ENCODE peak calls at places on chromosomes 4 and X, in nine cellular contexts. E is cardiac septum; A is GM13976; O is fibroblast of mammary gland; D is T-helper 2 cell treated with Interferon-gamma antibody and Interleukin-4, amounts not matched to agents 5 μg/mL and 100 μg/mL, for 36 hours; B is NCI-H1436; G is lung; Y is NCI-H1092; X is T-helper 17 cell. K is an unnamed sample.

GRCh38 chr4:41409095-41409494 is 128.9 kb upstream of the LIMCH1 start:
- DNase-seq in E (no peak), A (no peak), O (no peak), D (no peak), B (no peak), G (no peak), Y (no peak), X (no peak), K (no peak)

GRCh38 chr4:117793786-117794369 is 240.4 kb upstream of the NDST3 start:
- DNase-seq in E (no peak), A (no peak), O (no peak), D (no peak), B (no peak), G (no peak), Y (no peak), X (no peak), K (no peak)

GRCh38 chr4:161249779-161250440 is 913.9 kb downstream of the FSTL5 start:
- DNase-seq in E (no peak), A (no peak), O (no peak), D (no peak), B (no peak), G (no peak), Y (no peak), X (no peak), K (no peak)

GRCh38 chrX:10099411-10099810 is 57.4 kb upstream of the CLCN4 start:
- DNase-seq in E (no peak), A (no peak), O (no peak), D (no peak), B (no peak), G (no peak), Y (no peak), X (no peak), K (no peak)

GRCh38 chr4:174401471-174402130 is 117.9 kb downstream of the CEP44 start:
- DNase-seq in E (no peak), A (no peak), O (no peak), D (no peak), B (no peak), G (no peak), Y (no peak), X (no peak), K (peak; percentile 93)

GRCh38 chrX:109384569-109385174 is 97.2 kb downstream of the GUCY2F start:
- DNase-seq in E (no peak), A (no peak), O (peak; percentile 37), D (no peak), B (no peak), G (no peak), Y (no peak), X (no peak), K (peak; percentile 13)

GRCh38 chr4:163614866-163615265 is 120.4 kb downstream of the TMA16 start:
- DNase-seq in E (no peak), A (no peak), O (no peak), D (no peak), B (no peak), G (no peak), Y (no peak), X (no peak), K (no peak)

GRCh38 chr4:57443308-57444243 is 333.4 kb upstream of the IGFBP7 start:
- DNase-seq in E (no peak), A (no peak), O (no peak), D (no peak), B (no peak), G (peak; percentile 32), Y (peak; percentile 95), X (no peak), K (no peak)

GRCh38 chr4:6369035-6369434 is 99.4 kb downstream of the WFS1 start:
- DNase-seq in E (no peak), A (no peak), O (no peak), D (no peak), B (no peak), G (no peak), Y (no peak), X (no peak), K (no peak)

GRCh38 chrX:140712413-140713173 is 3.0 kb downstream of the LINC00632 start:
- DNase-seq in E (peak; percentile 72), A (no peak), O (no peak), D (no peak), B (no peak), G (peak; percentile 45), Y (no peak), X (peak; percentile 33), K (peak; percentile 63)

GRCh38 chr4:75555294-75556164 is at the start of gene ODAPH:
- DNase-seq in E (no peak), A (peak; percentile 59), O (peak; percentile 29), D (peak; percentile 35), B (no peak), G (no peak), Y (no peak), X (peak; percentile 7), K (peak; percentile 96)

GRCh38 chrX:145825896-145826295 is 8.3 kb downstream of the SLITRK2 start:
- DNase-seq in E (no peak), A (no peak), O (peak; percentile 14), D (no peak), B (no peak), G (no peak), Y (no peak), X (no peak), K (peak; percentile 33)

GRCh38 chrX:82757614-82758013 is 750.5 kb upstream of the POU3F4 start:
- DNase-seq in E (no peak), A (no peak), O (peak; percentile 55), D (no peak), B (no peak), G (no peak), Y (no peak), X (no peak), K (peak; percentile 18)

GRCh38 chr4:55397024-55397520 is 1.3 kb downstream of the TMEM165 start:
- DNase-seq in E (no peak), A (no peak), O (peak; percentile 47), D (no peak), B (no peak), G (no peak), Y (no peak), X (no peak), K (no peak)

GRCh38 chr4:158722291-158722916 is 792 bp downstream of the PPID start:
- DNase-seq in E (no peak), A (peak; percentile 13), O (peak; percentile 55), D (no peak), B (no peak), G (no peak), Y (no peak), X (no peak), K (peak; percentile 63)

GRCh38 chr4:155207534-155208257 is 740 bp upstream of the NPY2R start:
- DNase-seq in E (no peak), A (no peak), O (peak; percentile 45), D (no peak), B (no peak), G (no peak), Y (no peak), X (no peak), K (peak; percentile 32)

GRCh38 chr4:24121395-24122175 is 231.7 kb upstream of the PPARGC1A start:
- DNase-seq in E (no peak), A (no peak), O (peak; percentile 66), D (no peak), B (no peak), G (no peak), Y (no peak), X (no peak), K (no peak)

GRCh38 chr4:165384608-165385007 is 5.8 kb downstream of the CPE start:
- DNase-seq in E (no peak), A (no peak), O (peak; percentile 86), D (no peak), B (peak; percentile 66), G (no peak), Y (peak; percentile 45), X (no peak), K (no peak)

GRCh38 chr4:95544433-95545103 is 4.2 kb downstream of the UNC5C start:
- DNase-seq in E (no peak), A (no peak), O (no peak), D (no peak), B (no peak), G (no peak), Y (no peak), X (no peak), K (no peak)

GRCh38 chrX:68083510-68083909 is 349.8 kb downstream of the OPHN1 start:
- DNase-seq in E (no peak), A (no peak), O (peak; percentile 34), D (no peak), B (no peak), G (no peak), Y (no peak), X (no peak), K (peak; percentile 69)

GRCh38 chr4:808860-809570 is 16.9 kb downstream of the CPLX1 start:
- DNase-seq in E (no peak), A (no peak), O (no peak), D (no peak), B (no peak), G (no peak), Y (no peak), X (no peak), K (no peak)

GRCh38 chr4:88804234-88804633 is 106.6 kb upstream of the NAP1L5 start:
- DNase-seq in E (no peak), A (no peak), O (no peak), D (no peak), B (no peak), G (no peak), Y (no peak), X (no peak), K (no peak)

GRCh38 chr4:118270492-118270891 is 82.3 kb downstream of the PRSS12 start:
- DNase-seq in E (no peak), A (peak; percentile 40), O (peak; percentile 66), D (no peak), B (peak; percentile 35), G (no peak), Y (no peak), X (no peak), K (peak; percentile 57)

GRCh38 chr4:102342404-102343074 is 2.7 kb downstream of the SLC39A8 start:
- DNase-seq in E (no peak), A (no peak), O (no peak), D (no peak), B (no peak), G (no peak), Y (no peak), X (no peak), K (no peak)

GRCh38 chr4:76325072-76325471 is 18.5 kb downstream of the STBD1 start:
- DNase-seq in E (no peak), A (no peak), O (no peak), D (no peak), B (no peak), G (no peak), Y (no peak), X (no peak), K (no peak)

GRCh38 chr4:3213661-3214250 is 35.2 kb upstream of the MSANTD1 start:
- DNase-seq in E (peak; percentile 51), A (no peak), O (no peak), D (no peak), B (no peak), G (no peak), Y (no peak), X (no peak), K (no peak)

GRCh38 chr4:17511041-17511949 is 595 bp downstream of the QDPR start:
- DNase-seq in E (peak; percentile 83), A (no peak), O (peak; percentile 38), D (peak; percentile 49), B (no peak), G (peak; percentile 70), Y (peak; percentile 17), X (no peak), K (peak; percentile 50)

GRCh38 chr4:123936615-123937014 is 540.0 kb downstream of the SPRY1 start:
- DNase-seq in E (no peak), A (no peak), O (no peak), D (no peak), B (no peak), G (no peak), Y (no peak), X (no peak), K (no peak)

K was measured in kidney tubule cell.